ENCODE peak calls at places on chromosomes 7 and 10, in five cellular contexts. One of them, this sample, is unnamed.

GRCh38 chr7:30147223-30147622 is 12.4 kb downstream of the MTURN start:
- DNase-seq in IMR-90: no peak
- DNase-seq in fibroblast of lung: no peak
- DNase-seq in AG04449: no peak
- DNase-seq in brain microvascular endothelial cell: no peak
- DNase-seq in this sample: no peak

GRCh38 chr7:121273467-121274167 is 55.2 kb upstream of the WNT16 start:
- DNase-seq in fibroblast of lung: peak
- DNase-seq in AG04449: no peak
- DNase-seq in IMR-90: peak
- DNase-seq in brain microvascular endothelial cell: no peak
- DNase-seq in this sample: no peak

GRCh38 chr10:60139798-60140566 is 233.6 kb upstream of the CCDC6 start:
- DNase-seq in brain microvascular endothelial cell: peak
- DNase-seq in fibroblast of lung: peak
- DNase-seq in AG04449: peak
- DNase-seq in IMR-90: peak
- DNase-seq in this sample: peak

GRCh38 chr10:98303569-98303968 is 35.6 kb upstream of the LOXL4 start:
- DNase-seq in AG04449: no peak
- DNase-seq in brain microvascular endothelial cell: no peak
- DNase-seq in IMR-90: no peak
- DNase-seq in fibroblast of lung: no peak
- DNase-seq in this sample: no peak

GRCh38 chr10:64142395-64142794 is 621.2 kb downstream of the REEP3 start:
- DNase-seq in fibroblast of lung: no peak
- DNase-seq in AG04449: no peak
- DNase-seq in brain microvascular endothelial cell: no peak
- DNase-seq in IMR-90: no peak
- DNase-seq in this sample: no peak

GRCh38 chr7:88111136-88111748 is 108.6 kb downstream of the SRI start:
- DNase-seq in IMR-90: peak
- DNase-seq in AG04449: peak
- DNase-seq in fibroblast of lung: peak
- DNase-seq in brain microvascular endothelial cell: no peak
- DNase-seq in this sample: peak

GRCh38 chr7:121343302-121343701 is 14.5 kb downstream of the WNT16 start:
- DNase-seq in IMR-90: peak
- DNase-seq in AG04449: no peak
- DNase-seq in brain microvascular endothelial cell: no peak
- DNase-seq in fibroblast of lung: no peak
- DNase-seq in this sample: peak

GRCh38 chr10:24465899-24466615 is 257.1 kb downstream of the KIAA1217 start:
- DNase-seq in AG04449: no peak
- DNase-seq in brain microvascular endothelial cell: peak
- DNase-seq in fibroblast of lung: peak
- DNase-seq in IMR-90: peak
- DNase-seq in this sample: peak

DNA sequence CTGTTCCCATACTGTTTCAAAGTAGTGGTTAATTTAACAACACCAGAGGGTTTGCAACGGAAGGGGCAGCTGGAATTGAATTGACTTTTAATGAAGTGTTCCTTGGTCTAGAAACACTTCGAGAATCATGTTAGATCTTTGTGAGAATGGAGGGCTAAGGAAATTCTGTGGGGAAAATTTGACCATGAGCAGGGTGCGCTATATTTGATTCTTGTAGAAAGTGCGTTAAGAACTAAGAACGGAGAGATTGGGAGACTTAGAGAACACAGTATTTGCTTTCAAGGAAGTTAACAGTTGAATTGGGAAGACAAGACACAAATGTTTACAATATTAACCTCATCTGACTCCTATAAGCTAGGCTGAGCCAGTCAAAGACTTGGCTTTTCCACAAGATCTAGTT is 1.2 kb downstream of the ZNF212 start:
- DNase-seq in IMR-90: no peak
- DNase-seq in brain microvascular endothelial cell: no peak
- DNase-seq in AG04449: no peak
- DNase-seq in fibroblast of lung: no peak
- DNase-seq in this sample: no peak
- H3K4me3 ChIP-seq in IMR-90: peak
- H3K4me3 ChIP-seq in brain microvascular endothelial cell: peak
- H3K4me3 ChIP-seq in AG04449: peak
- H3K4me3 ChIP-seq in fibroblast of lung: peak
- H3K4me3 ChIP-seq in this sample: peak

DNA sequence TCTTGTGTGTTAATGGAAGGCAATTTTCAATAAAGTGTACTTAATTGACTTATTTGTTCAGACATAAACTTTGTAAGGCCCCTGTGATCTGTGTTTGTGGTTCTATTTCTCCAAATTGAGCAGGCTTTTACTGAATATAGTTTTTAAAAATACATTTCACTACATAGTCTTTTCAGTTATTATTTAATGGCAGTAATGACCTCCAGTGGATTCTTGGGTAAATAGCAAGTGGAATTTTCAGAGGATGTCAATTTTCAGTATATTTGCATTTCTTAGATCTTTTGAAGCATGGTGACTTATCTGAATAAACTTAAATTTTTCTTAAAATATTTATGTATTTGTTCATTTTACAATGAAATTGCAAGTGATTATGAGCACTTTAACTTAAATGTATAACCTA is 203.1 kb upstream of the PCLO start:
- DNase-seq in IMR-90: no peak
- DNase-seq in fibroblast of lung: peak
- DNase-seq in brain microvascular endothelial cell: no peak
- DNase-seq in AG04449: no peak
- DNase-seq in this sample: peak
- TF ChIP-seq CTCF in IMR-90: peak
- TF ChIP-seq CTCF in fibroblast of lung: no peak
- TF ChIP-seq CTCF in brain microvascular endothelial cell: peak
- TF ChIP-seq CTCF in AG04449: no peak
- TF ChIP-seq CTCF in this sample: no peak

DNA sequence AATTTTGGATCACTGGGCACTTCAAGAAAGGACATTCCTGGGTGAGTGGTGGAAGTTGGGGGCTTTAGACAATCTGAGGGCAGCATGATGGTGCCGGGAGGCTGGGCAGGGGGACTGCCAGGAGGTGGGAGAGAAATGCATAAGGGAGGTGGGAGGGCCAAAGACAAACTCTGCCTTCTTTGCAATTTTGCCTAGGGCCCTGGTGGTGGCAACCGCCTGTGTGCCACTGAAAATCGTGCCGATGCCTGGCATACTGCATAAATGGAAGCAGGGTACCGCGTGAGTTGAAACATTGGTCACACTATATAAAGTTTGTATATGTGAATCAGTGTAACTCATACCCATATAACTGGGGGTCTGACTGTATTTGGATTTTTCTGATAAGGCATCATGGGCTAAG is 3.3 kb downstream of the LUC7L2 start:
- DNase-seq in fibroblast of lung: no peak
- DNase-seq in brain microvascular endothelial cell: no peak
- DNase-seq in IMR-90: no peak
- DNase-seq in AG04449: no peak
- DNase-seq in this sample: no peak
- H3K4me3 ChIP-seq in fibroblast of lung: no peak
- H3K4me3 ChIP-seq in brain microvascular endothelial cell: no peak
- H3K4me3 ChIP-seq in IMR-90: no peak
- H3K4me3 ChIP-seq in AG04449: no peak
- H3K4me3 ChIP-seq in this sample: no peak

GRCh38 chr7:104272767-104273384 is 55.5 kb upstream of the LHFPL3 start:
- DNase-seq in fibroblast of lung: peak
- DNase-seq in IMR-90: peak
- DNase-seq in brain microvascular endothelial cell: peak
- DNase-seq in AG04449: peak
- DNase-seq in this sample: peak

GRCh38 chr7:104271948-104272347 is 56.5 kb upstream of the LHFPL3 start:
- DNase-seq in IMR-90: no peak
- DNase-seq in fibroblast of lung: no peak
- DNase-seq in brain microvascular endothelial cell: no peak
- DNase-seq in AG04449: no peak
- DNase-seq in this sample: no peak

GRCh38 chr7:104264281-104264680 is 56.5 kb upstream of the ORC5 start:
- DNase-seq in AG04449: no peak
- DNase-seq in fibroblast of lung: peak
- DNase-seq in IMR-90: peak
- DNase-seq in brain microvascular endothelial cell: peak
- DNase-seq in this sample: peak

DNA sequence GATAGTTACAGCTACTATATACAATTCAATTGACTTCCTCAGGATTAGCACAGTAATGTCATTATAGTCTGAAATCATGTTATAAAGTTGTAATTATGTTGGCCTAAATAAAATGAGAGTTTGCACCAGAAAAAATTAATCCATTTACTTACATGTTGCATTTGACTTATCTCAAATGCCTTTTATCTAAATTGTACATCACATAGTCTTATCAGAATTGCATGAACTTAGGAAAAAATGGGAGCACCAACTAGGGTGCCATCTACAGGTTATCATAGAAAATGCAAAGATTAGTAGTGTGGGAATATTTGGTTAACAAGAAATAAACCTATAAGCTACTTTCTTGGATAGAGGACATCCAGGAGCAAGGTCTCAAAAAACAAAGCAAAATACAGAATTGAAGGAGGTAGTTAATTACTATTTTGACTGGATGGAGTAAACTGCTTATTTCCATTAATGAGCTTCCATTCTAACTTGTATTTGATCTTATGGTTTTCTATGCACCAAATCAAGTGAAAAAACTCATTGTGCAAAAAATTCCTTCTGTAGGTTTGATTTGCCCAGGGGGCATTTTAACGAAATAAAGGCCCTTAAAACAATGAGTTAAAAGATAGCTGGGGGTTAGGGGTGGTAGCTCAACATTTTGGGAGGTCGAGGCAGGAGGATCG is 60.0 kb upstream of the ORC5 start:
- DNase-seq in brain microvascular endothelial cell: peak
- DNase-seq in AG04449: no peak
- DNase-seq in fibroblast of lung: peak
- DNase-seq in IMR-90: peak
- DNase-seq in this sample: peak
- TF ChIP-seq CTCF in brain microvascular endothelial cell: peak
- TF ChIP-seq CTCF in AG04449: peak
- TF ChIP-seq CTCF in fibroblast of lung: peak
- TF ChIP-seq CTCF in IMR-90: peak
- TF ChIP-seq CTCF in this sample: peak

GRCh38 chr10:62025134-62025794 is 123.8 kb downstream of the ARID5B start:
- DNase-seq in brain microvascular endothelial cell: no peak
- DNase-seq in IMR-90: no peak
- DNase-seq in AG04449: no peak
- DNase-seq in fibroblast of lung: no peak
- DNase-seq in this sample: no peak

GRCh38 chr10:62023289-62023688 is 121.8 kb downstream of the ARID5B start:
- DNase-seq in fibroblast of lung: no peak
- DNase-seq in IMR-90: no peak
- DNase-seq in brain microvascular endothelial cell: no peak
- DNase-seq in AG04449: no peak
- DNase-seq in this sample: no peak

GRCh38 chr10:62027841-62028501 is 126.5 kb downstream of the ARID5B start:
- DNase-seq in fibroblast of lung: peak
- DNase-seq in AG04449: no peak
- DNase-seq in IMR-90: peak
- DNase-seq in brain microvascular endothelial cell: no peak
- DNase-seq in this sample: peak

GRCh38 chr10:62024026-62024701 is 122.7 kb downstream of the ARID5B start:
- DNase-seq in fibroblast of lung: no peak
- DNase-seq in AG04449: no peak
- DNase-seq in IMR-90: no peak
- DNase-seq in brain microvascular endothelial cell: no peak
- DNase-seq in this sample: no peak

DNA sequence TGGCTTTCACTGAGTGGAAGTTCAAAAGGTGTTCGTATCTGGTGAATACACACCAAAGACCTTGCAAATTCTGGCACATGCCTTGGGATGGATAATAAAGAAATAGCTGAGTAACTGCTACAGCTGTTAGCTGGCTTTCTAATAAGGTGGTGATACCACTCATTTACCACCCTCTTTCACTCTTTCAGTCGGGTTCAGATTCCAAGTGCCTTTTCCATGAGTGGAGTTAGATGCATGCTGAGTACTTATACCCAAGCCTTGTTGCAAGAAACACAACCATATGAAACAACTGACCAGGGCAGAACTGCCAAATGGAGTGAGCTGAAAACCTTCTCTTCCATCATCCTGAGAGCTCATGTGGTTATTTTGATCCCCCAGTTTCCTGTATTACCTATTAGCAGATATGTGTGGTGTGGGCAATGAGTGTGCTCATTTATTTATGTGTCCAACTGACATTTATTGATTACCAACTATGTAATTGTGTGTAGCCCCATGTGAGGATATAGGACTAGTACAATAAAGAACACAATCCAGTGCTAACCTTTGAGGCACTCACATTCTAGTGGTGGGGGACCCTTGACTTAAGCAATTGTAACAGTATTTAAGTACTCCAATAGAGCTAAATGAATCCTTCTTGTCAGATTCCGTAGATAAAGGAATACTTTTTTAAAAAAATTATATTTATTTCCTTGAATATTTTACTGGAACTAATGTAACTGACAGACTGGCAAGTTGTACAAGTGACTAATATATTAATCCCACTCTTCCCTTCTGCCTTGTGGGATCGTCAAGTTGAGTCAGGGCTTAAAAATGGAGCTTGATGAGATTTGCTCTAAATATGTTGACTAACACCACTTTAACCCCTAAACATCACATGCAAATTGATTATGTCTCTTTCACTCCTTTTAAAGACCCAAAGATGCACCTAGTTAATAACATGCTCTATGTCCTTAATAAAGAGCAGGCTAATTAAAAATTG is 124.7 kb downstream of the ARID5B start:
- DNase-seq in AG04449: no peak
- DNase-seq in IMR-90: peak
- DNase-seq in fibroblast of lung: no peak
- DNase-seq in brain microvascular endothelial cell: no peak
- DNase-seq in this sample: peak
- H3K4me3 ChIP-seq in AG04449: no peak
- H3K4me3 ChIP-seq in IMR-90: no peak
- H3K4me3 ChIP-seq in fibroblast of lung: no peak
- H3K4me3 ChIP-seq in brain microvascular endothelial cell: no peak
- H3K4me3 ChIP-seq in this sample: no peak

GRCh38 chr10:116029826-116030225 is 243.2 kb downstream of the GFRA1 start:
- DNase-seq in fibroblast of lung: no peak
- DNase-seq in IMR-90: no peak
- DNase-seq in brain microvascular endothelial cell: no peak
- DNase-seq in AG04449: no peak
- DNase-seq in this sample: no peak

GRCh38 chr10:116030576-116030975 is 242.4 kb downstream of the GFRA1 start:
- DNase-seq in AG04449: no peak
- DNase-seq in brain microvascular endothelial cell: no peak
- DNase-seq in IMR-90: no peak
- DNase-seq in fibroblast of lung: no peak
- DNase-seq in this sample: no peak

GRCh38 chr10:116024479-116024878 is 248.5 kb downstream of the GFRA1 start:
- DNase-seq in brain microvascular endothelial cell: no peak
- DNase-seq in AG04449: no peak
- DNase-seq in fibroblast of lung: no peak
- DNase-seq in IMR-90: no peak
- DNase-seq in this sample: no peak

GRCh38 chr10:116027355-116027754 is 245.7 kb downstream of the GFRA1 start:
- DNase-seq in fibroblast of lung: no peak
- DNase-seq in IMR-90: no peak
- DNase-seq in brain microvascular endothelial cell: no peak
- DNase-seq in AG04449: no peak
- DNase-seq in this sample: no peak

GRCh38 chr10:116026315-116026714 is 246.7 kb downstream of the GFRA1 start:
- DNase-seq in AG04449: no peak
- DNase-seq in IMR-90: no peak
- DNase-seq in brain microvascular endothelial cell: no peak
- DNase-seq in fibroblast of lung: no peak
- DNase-seq in this sample: no peak
- TF ChIP-seq CTCF in AG04449: no peak
- TF ChIP-seq CTCF in IMR-90: no peak
- TF ChIP-seq CTCF in brain microvascular endothelial cell: peak
- TF ChIP-seq CTCF in fibroblast of lung: no peak
- TF ChIP-seq CTCF in this sample: no peak